ENCODE peak calls at places on chromosomes 16 and 17, in five cellular contexts. One of them, this sample, is unnamed. For H3K36me3 and H3K9me3, the result is how much of the 10 kb centered on the place peaks cover.

GRCh38 chr17:5523249-5523648 is 36.9 kb downstream of the MIS12 start:
- DNase-seq in HCT116: no peak
- DNase-seq in adrenal gland: peak
- DNase-seq in stomach: no peak
- DNase-seq in ascending aorta: no peak
- DNase-seq in this sample: no peak

GRCh38 chr16:11612110-11612981 is 25.6 kb upstream of the LITAF start:
- DNase-seq in HCT116: peak
- DNase-seq in adrenal gland: no peak
- DNase-seq in stomach: peak
- DNase-seq in ascending aorta: no peak
- DNase-seq in this sample: peak

GRCh38 chr16:24869033-24869432 is 23.3 kb downstream of the SLC5A11 start:
- DNase-seq in HCT116: no peak
- DNase-seq in adrenal gland: no peak
- DNase-seq in stomach: no peak
- DNase-seq in ascending aorta: no peak
- DNase-seq in this sample: no peak

GRCh38 chr17:58415371-58416055 is 1.8 kb downstream of the RNF43 start:
- DNase-seq in HCT116: no peak
- DNase-seq in adrenal gland: peak
- DNase-seq in stomach: peak
- DNase-seq in ascending aorta: no peak
- DNase-seq in this sample: peak

GRCh38 chr17:61314368-61315078 is 85.1 kb upstream of the TBX2 start:
- DNase-seq in HCT116: no peak
- DNase-seq in adrenal gland: peak
- DNase-seq in stomach: peak
- DNase-seq in ascending aorta: peak
- DNase-seq in this sample: no peak

GRCh38 chr17:67105213-67105612 is 60.9 kb downstream of the CACNG1 start:
- DNase-seq in HCT116: no peak
- DNase-seq in adrenal gland: no peak
- DNase-seq in stomach: no peak
- DNase-seq in ascending aorta: no peak
- DNase-seq in this sample: no peak

GRCh38 chr17:67994827-67995567 is 1.3 kb downstream of the C17orf58 start:
- DNase-seq in HCT116: no peak
- DNase-seq in adrenal gland: peak
- DNase-seq in stomach: peak
- DNase-seq in ascending aorta: peak
- DNase-seq in this sample: no peak

GRCh38 chr17:59377410-59377809 is 46.0 kb downstream of the YPEL2 start:
- DNase-seq in HCT116: no peak
- DNase-seq in adrenal gland: no peak
- DNase-seq in stomach: no peak
- DNase-seq in ascending aorta: no peak
- DNase-seq in this sample: no peak

GRCh38 chr17:58369214-58370031 is 17.4 kb upstream of the SUPT4H1 start:
- DNase-seq in HCT116: no peak
- DNase-seq in adrenal gland: no peak
- DNase-seq in stomach: no peak
- DNase-seq in ascending aorta: no peak
- DNase-seq in this sample: no peak

GRCh38 chr17:58320570-58321323 is 7.8 kb downstream of the TSPOAP1 start:
- DNase-seq in HCT116: no peak
- DNase-seq in adrenal gland: no peak
- DNase-seq in stomach: no peak
- DNase-seq in ascending aorta: no peak
- DNase-seq in this sample: no peak

DNA sequence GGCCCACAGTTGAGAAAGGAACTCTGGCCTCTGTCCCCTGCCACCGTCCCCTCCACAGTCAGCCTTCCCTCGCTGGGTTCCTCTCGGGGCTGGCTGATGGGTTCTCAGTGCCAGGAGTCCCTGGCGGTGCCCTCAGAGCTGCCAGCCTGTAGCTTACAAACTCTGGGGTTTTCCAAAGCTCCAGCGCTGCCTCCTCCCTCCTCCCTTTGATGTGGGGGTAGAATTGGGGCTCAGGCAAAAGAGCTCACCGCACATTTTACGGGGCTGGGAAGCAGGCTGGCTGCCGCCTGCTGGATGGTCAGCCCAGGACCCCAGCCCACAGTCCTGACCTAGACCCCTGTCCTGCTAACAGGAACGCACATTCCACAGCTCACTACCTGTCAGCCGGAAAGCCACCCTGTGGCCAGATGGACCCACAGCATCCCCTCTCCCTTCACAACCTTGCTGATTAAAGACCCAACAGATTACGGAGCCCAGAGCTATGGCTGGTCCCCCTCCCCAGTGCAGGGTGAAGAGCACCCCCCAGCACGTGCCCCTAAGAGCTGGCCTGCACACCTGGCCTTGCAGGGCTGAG is 6.0 kb downstream of the VASN start:
- DNase-seq in HCT116: no peak
- DNase-seq in adrenal gland: no peak
- DNase-seq in stomach: peak
- DNase-seq in ascending aorta: peak
- DNase-seq in this sample: no peak
- TF ChIP-seq CTCF in HCT116: peak
- TF ChIP-seq CTCF in adrenal gland: no peak
- TF ChIP-seq CTCF in stomach: no peak
- TF ChIP-seq CTCF in ascending aorta: no peak
- TF ChIP-seq CTCF in this sample: no peak

DNA sequence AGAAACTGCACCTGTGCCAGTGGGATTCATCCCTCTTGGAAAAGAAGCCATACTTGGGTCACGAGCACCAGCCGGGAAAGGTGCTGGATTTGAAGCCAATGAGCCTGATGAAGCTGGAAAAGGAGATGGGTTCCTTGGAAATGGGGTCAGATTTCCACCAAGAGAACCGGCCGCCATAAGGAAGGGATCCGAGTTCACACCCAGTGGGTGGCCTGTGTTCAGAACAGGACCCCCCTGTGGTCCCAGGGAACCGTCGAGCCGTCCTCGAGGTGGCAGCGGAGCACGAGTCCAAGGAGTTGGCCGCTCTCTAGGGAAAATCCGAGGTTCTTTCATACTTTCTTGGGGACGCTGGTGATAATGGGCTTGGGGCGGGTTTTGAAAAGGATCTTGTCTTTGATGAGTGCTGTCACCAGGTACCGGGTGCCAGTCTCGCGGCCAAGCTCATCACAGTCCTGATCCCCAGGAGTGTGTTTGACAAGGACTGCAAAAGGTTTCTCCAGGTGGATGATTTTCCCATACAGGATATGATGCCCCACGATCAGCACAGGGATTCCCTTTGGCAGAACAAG is 12.2 kb downstream of the CHTF8 start:
- DNase-seq in HCT116: no peak
- DNase-seq in adrenal gland: no peak
- DNase-seq in stomach: no peak
- DNase-seq in ascending aorta: no peak
- DNase-seq in this sample: no peak
- H3K36me3 ChIP-seq in HCT116: under half
- H3K36me3 ChIP-seq in adrenal gland: under half
- H3K36me3 ChIP-seq in stomach: half or more
- H3K36me3 ChIP-seq in ascending aorta: under half
- H3K36me3 ChIP-seq in this sample: under half

GRCh38 chr17:27157898-27158297 is 136.0 kb upstream of the WSB1 start:
- DNase-seq in HCT116: no peak
- DNase-seq in adrenal gland: no peak
- DNase-seq in stomach: no peak
- DNase-seq in ascending aorta: no peak
- DNase-seq in this sample: peak
- H3K9me3 ChIP-seq in HCT116: under half
- H3K9me3 ChIP-seq in adrenal gland: under half
- H3K9me3 ChIP-seq in stomach: under half
- H3K9me3 ChIP-seq in ascending aorta: under half
- H3K9me3 ChIP-seq in this sample: under half

GRCh38 chr17:34472363-34472762 is 107.0 kb upstream of the TMEM132E start:
- DNase-seq in HCT116: no peak
- DNase-seq in adrenal gland: no peak
- DNase-seq in stomach: no peak
- DNase-seq in ascending aorta: no peak
- DNase-seq in this sample: no peak

GRCh38 chr17:34478244-34478643 is 101.1 kb upstream of the TMEM132E start:
- DNase-seq in HCT116: no peak
- DNase-seq in adrenal gland: no peak
- DNase-seq in stomach: no peak
- DNase-seq in ascending aorta: no peak
- DNase-seq in this sample: no peak

GRCh38 chr17:34474706-34475105 is 104.7 kb upstream of the TMEM132E start:
- DNase-seq in HCT116: no peak
- DNase-seq in adrenal gland: no peak
- DNase-seq in stomach: no peak
- DNase-seq in ascending aorta: no peak
- DNase-seq in this sample: no peak
- TF ChIP-seq CTCF in HCT116: peak
- TF ChIP-seq CTCF in adrenal gland: no peak
- TF ChIP-seq CTCF in stomach: no peak
- TF ChIP-seq CTCF in ascending aorta: no peak
- TF ChIP-seq CTCF in this sample: no peak

DNA sequence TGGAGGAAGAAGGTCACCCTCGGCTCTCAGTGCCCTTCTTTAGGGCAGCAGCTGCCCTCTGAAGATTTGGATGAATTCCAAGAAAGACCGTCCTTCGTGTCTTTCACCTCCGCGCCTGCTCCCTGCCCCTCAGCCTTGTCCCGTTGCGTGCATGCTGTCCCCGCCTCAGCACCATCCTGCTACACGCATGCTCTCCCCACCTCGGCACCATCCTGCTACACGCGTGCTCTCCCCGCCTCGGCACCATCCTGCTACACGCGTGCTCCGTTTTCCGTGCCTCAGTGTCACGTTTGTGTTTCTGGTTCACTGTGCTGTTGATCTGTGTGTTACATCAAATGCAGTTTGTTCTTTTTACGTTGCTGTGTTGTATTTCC is 13.5 kb downstream of the ACSF3 start:
- DNase-seq in HCT116: no peak
- DNase-seq in adrenal gland: no peak
- DNase-seq in stomach: no peak
- DNase-seq in ascending aorta: no peak
- DNase-seq in this sample: peak
- H3K36me3 ChIP-seq in HCT116: under half
- H3K36me3 ChIP-seq in adrenal gland: under half
- H3K36me3 ChIP-seq in stomach: half or more
- H3K36me3 ChIP-seq in ascending aorta: half or more
- H3K36me3 ChIP-seq in this sample: under half

DNA sequence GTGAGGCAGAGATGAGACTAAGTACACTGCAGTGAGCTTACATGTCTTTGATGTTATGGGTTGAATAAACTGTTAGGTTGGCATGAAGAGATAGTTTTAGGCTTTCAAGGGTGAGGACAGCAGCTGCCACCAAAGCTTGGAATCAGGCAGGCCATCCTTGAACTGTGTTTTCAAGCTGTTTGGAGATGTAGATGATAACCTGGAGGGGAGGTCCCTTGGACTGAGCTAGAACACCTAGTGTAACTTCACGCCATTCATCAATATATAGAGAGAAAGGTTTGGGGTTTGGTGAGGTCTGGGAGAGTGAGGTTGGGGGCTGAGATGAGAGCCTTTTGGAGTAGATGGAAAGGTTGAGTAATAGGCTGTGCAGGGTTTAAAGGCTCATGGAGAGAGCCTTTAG is 2447.0 kb downstream of the TP53TG3F start:
- DNase-seq in HCT116: no peak
- DNase-seq in adrenal gland: no peak
- DNase-seq in stomach: no peak
- DNase-seq in ascending aorta: no peak
- DNase-seq in this sample: no peak
- H3K9me3 ChIP-seq in HCT116: under half
- H3K9me3 ChIP-seq in adrenal gland: under half
- H3K9me3 ChIP-seq in stomach: under half
- H3K9me3 ChIP-seq in ascending aorta: under half
- H3K9me3 ChIP-seq in this sample: half or more

GRCh38 chr16:27749946-27750345 is 200.0 kb downstream of the KATNIP start:
- DNase-seq in HCT116: no peak
- DNase-seq in adrenal gland: no peak
- DNase-seq in stomach: no peak
- DNase-seq in ascending aorta: no peak
- DNase-seq in this sample: no peak

GRCh38 chr16:27751676-27752075 is 201.7 kb downstream of the KATNIP start:
- DNase-seq in HCT116: no peak
- DNase-seq in adrenal gland: no peak
- DNase-seq in stomach: no peak
- DNase-seq in ascending aorta: no peak
- DNase-seq in this sample: no peak

GRCh38 chr16:27749547-27749875 is 199.6 kb downstream of the KATNIP start:
- DNase-seq in HCT116: no peak
- DNase-seq in adrenal gland: no peak
- DNase-seq in stomach: no peak
- DNase-seq in ascending aorta: no peak
- DNase-seq in this sample: peak

GRCh38 chr16:27747946-27748345 is 198.0 kb downstream of the KATNIP start:
- DNase-seq in HCT116: no peak
- DNase-seq in adrenal gland: no peak
- DNase-seq in stomach: no peak
- DNase-seq in ascending aorta: no peak
- DNase-seq in this sample: no peak

GRCh38 chr16:27748868-27749546 is 199.1 kb downstream of the KATNIP start:
- DNase-seq in HCT116: peak
- DNase-seq in adrenal gland: peak
- DNase-seq in stomach: no peak
- DNase-seq in ascending aorta: no peak
- DNase-seq in this sample: peak
- TF ChIP-seq CTCF in HCT116: peak
- TF ChIP-seq CTCF in adrenal gland: no peak
- TF ChIP-seq CTCF in stomach: no peak
- TF ChIP-seq CTCF in ascending aorta: no peak
- TF ChIP-seq CTCF in this sample: peak